ENCODE peak calls at places on chromosome 11, in six cellular contexts. K is left lobe of liver, E is fibroblast of the conjunctiva, N is Caco-2, J is GM03348, L is psoas muscle. F is an unnamed sample.

GRCh38 chr11:9922806-9923205 is 258.9 kb downstream of the SWAP70 start:
- DNase-seq in K (no peak), E (no peak), N (no peak), J (peak), L (no peak), F (no peak)

GRCh38 chr11:27468643-27469332 is 3.8 kb downstream of the LGR4 start:
- DNase-seq in K (no peak), E (no peak), N (no peak), J (no peak), L (no peak), F (no peak)

GRCh38 chr11:22317656-22318055 is 20.5 kb upstream of the SLC17A6 start:
- DNase-seq in K (no peak), E (no peak), N (no peak), J (no peak), L (no peak), F (no peak)

GRCh38 chr11:126153999-126154398 is 57.5 kb downstream of the RPUSD4 start:
- DNase-seq in K (no peak), E (peak), N (no peak), J (peak), L (no peak), F (peak)

GRCh38 chr11:113411536-113411935 is 24.0 kb downstream of the ANKK1 start:
- DNase-seq in K (no peak), E (no peak), N (no peak), J (no peak), L (no peak), F (no peak)

GRCh38 chr11:69010964-69011623 is 2.0 kb downstream of the MRGPRF start:
- DNase-seq in K (peak), E (peak), N (no peak), J (peak), L (peak), F (peak)

GRCh38 chr11:65867284-65868071 is 5.1 kb downstream of the EFEMP2 start:
- DNase-seq in K (no peak), E (no peak), N (no peak), J (peak), L (peak), F (no peak)

GRCh38 chr11:40292636-40293585 is 1166.5 kb downstream of the LRRC4C start:
- DNase-seq in K (no peak), E (no peak), N (no peak), J (peak), L (peak), F (no peak)

GRCh38 chr11:114215428-114215827 is 80.8 kb upstream of the NNMT start:
- DNase-seq in K (no peak), E (no peak), N (no peak), J (no peak), L (no peak), F (no peak)

GRCh38 chr11:116778556-116778955 is 5.8 kb upstream of the BUD13 start:
- DNase-seq in K (no peak), E (no peak), N (no peak), J (no peak), L (no peak), F (no peak)

GRCh38 chr11:69941546-69942332 is 122.5 kb upstream of the FGF3 start:
- DNase-seq in K (no peak), E (no peak), N (no peak), J (no peak), L (no peak), F (no peak)

GRCh38 chr11:70483077-70483861 is 84.9 kb downstream of the CTTN start:
- DNase-seq in K (no peak), E (no peak), N (no peak), J (no peak), L (no peak), F (peak)

GRCh38 chr11:114956565-114956964 is 278.2 kb downstream of the NXPE2 start:
- DNase-seq in K (no peak), E (no peak), N (no peak), J (no peak), L (no peak), F (no peak)

GRCh38 chr11:74672956-74673895 is 58.0 kb downstream of the CHRDL2 start:
- DNase-seq in K (peak), E (peak), N (no peak), J (peak), L (peak), F (peak)

GRCh38 chr11:117649656-117650055 is 147.4 kb downstream of the DSCAML1 start:
- DNase-seq in K (no peak), E (no peak), N (no peak), J (no peak), L (no peak), F (no peak)

GRCh38 chr11:101960231-101960630 is 43.9 kb upstream of the ANGPTL5 start:
- DNase-seq in K (no peak), E (no peak), N (no peak), J (no peak), L (no peak), F (no peak)

GRCh38 chr11:74680703-74681531 is 50.3 kb downstream of the CHRDL2 start:
- DNase-seq in K (peak), E (no peak), N (no peak), J (no peak), L (no peak), F (no peak)

GRCh38 chr11:108204918-108205499 is 17.4 kb downstream of the NPAT start:
- DNase-seq in K (no peak), E (no peak), N (no peak), J (no peak), L (no peak), F (no peak)

GRCh38 chr11:95242990-95243590 is 12.1 kb upstream of the SESN3 start:
- DNase-seq in K (no peak), E (no peak), N (no peak), J (no peak), L (no peak), F (no peak)

GRCh38 chr11:83105167-83105566 is 33.5 kb upstream of the RAB30 start:
- DNase-seq in K (no peak), E (no peak), N (no peak), J (no peak), L (no peak), F (no peak)

GRCh38 chr11:2885676-2886081 is at the start of gene CDKN1C:
- DNase-seq in K (peak), E (peak), N (peak), J (peak), L (peak), F (peak)

GRCh38 chr11:19723572-19724342 is 11.1 kb downstream of the NAV2 start:
- DNase-seq in K (peak), E (no peak), N (no peak), J (peak), L (peak), F (peak)

GRCh38 chr11:125701858-125702621 is 21.4 kb upstream of the ACRV1 start:
- DNase-seq in K (no peak), E (no peak), N (no peak), J (no peak), L (no peak), F (no peak)

GRCh38 chr11:129508163-129508562 is 132.5 kb downstream of the BARX2 start:
- DNase-seq in K (no peak), E (no peak), N (no peak), J (no peak), L (no peak), F (no peak)